ENCODE peak calls at places on chromosomes 16 and 17, in nine cellular contexts. I is SJSA1; P is ascending aorta; U is fibroblast of lung; K is hepatocyte; V is tibial artery; A is IMR-90; D is CD8-positive, alpha-beta memory T cell; H is neural progenitor cell. F is an unnamed sample.
A peak's percentile ranks its signal among the peaks of the same experiment; 100 is the strongest.

GRCh38 chr17:57442401-57442823 is 186.1 kb downstream of the MSI2 start:
- DNase-seq in I (no peak), P (no peak), U (peak; percentile 78), K (no peak), V (no peak), A (peak; percentile 91), D (no peak), H (no peak), F (no peak)

GRCh38 chr16:22189473-22190168 is 16.5 kb upstream of the EEF2K start:
- DNase-seq in I (no peak), P (peak; percentile 34), U (peak; percentile 21), K (peak; percentile 30), V (peak; percentile 72), A (peak; percentile 16), D (peak; percentile 95), H (no peak), F (no peak)

GRCh38 chr16:89383095-89384003 is 107.0 kb downstream of the ANKRD11 start:
- DNase-seq in I (no peak), P (no peak), U (peak; percentile 45), K (peak; percentile 79), V (no peak), A (peak; percentile 47), D (no peak), H (peak; percentile 48), F (peak; percentile 76)

GRCh38 chr16:68486671-68487495 is 38.6 kb upstream of the SMPD3 start:
- DNase-seq in I (no peak), P (no peak), U (no peak), K (peak; percentile 45), V (no peak), A (no peak), D (no peak), H (peak; percentile 28), F (no peak)

GRCh38 chr16:85557083-85557975 is 55.8 kb upstream of the GSE1 start:
- DNase-seq in I (no peak), P (no peak), U (no peak), K (peak; percentile 65), V (no peak), A (no peak), D (peak; percentile 60), H (peak; percentile 40), F (peak; percentile 79)

GRCh38 chr17:4900231-4901107 is 1.1 kb downstream of the C17orf107 start:
- DNase-seq in I (no peak), P (no peak), U (peak; percentile 21), K (no peak), V (no peak), A (no peak), D (peak; percentile 83), H (peak; percentile 70), F (no peak)

GRCh38 chr17:48841395-48841831 is 10.6 kb downstream of the CALCOCO2 start:
- DNase-seq in I (no peak), P (no peak), U (peak; percentile 59), K (no peak), V (no peak), A (peak; percentile 76), D (peak; percentile 58), H (no peak), F (peak; percentile 54)

GRCh38 chr17:18866866-18867813 is 9.2 kb downstream of the PRPSAP2 start:
- DNase-seq in I (peak; percentile 6), P (no peak), U (no peak), K (no peak), V (no peak), A (no peak), D (no peak), H (no peak), F (no peak)

GRCh38 chr17:75821552-75821951 is 22.7 kb downstream of the UNC13D start:
- DNase-seq in I (no peak), P (no peak), U (no peak), K (no peak), V (no peak), A (no peak), D (no peak), H (no peak), F (no peak)

GRCh38 chr16:56198755-56199114 is 7.4 kb downstream of the GNAO1 start:
- DNase-seq in I (no peak), P (no peak), U (no peak), K (no peak), V (no peak), A (no peak), D (no peak), H (no peak), F (no peak)

GRCh38 chr16:11793840-11794239 is 3.2 kb downstream of the ZC3H7A start:
- DNase-seq in I (no peak), P (no peak), U (no peak), K (peak; percentile 51), V (no peak), A (no peak), D (no peak), H (no peak), F (no peak)
- H3K4me1 ChIP-seq in I (peaks cover 62% of the 10 kb centered on the region), P (peaks cover 9% of the 10 kb centered on the region), U (no peaks in the 10 kb centered on the region), K (peaks cover 61% of the 10 kb centered on the region), V (peaks cover 36% of the 10 kb centered on the region), A (peaks cover 21% of the 10 kb centered on the region), D (peaks cover 71% of the 10 kb centered on the region), H (peaks cover 20% of the 10 kb centered on the region), F (peaks cover 4% of the 10 kb centered on the region)

DNA sequence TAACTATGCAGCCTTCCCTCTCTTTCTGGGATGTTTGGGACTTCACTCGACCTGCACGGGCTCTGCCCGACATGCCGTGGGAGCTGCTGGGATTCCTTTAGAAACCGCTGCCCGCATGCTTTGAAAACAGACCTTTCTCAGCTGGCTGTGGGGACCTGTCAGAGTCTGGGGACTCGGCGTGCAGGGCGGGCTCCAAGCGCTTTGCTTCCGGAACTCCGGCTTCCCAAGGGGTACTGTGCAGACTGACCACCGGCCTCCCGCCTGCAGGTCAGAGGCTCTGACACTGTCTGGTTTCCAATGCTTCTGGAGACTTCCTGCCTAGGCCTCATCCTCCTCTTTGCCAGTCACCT is 11.8 kb downstream of the PRSS27 start:
- DNase-seq in I (no peak), P (no peak), U (no peak), K (no peak), V (no peak), A (no peak), D (no peak), H (no peak), F (no peak)
- H3K27ac ChIP-seq in I (no peak overlapping the region), P (no peak overlapping the region), U (no peak overlapping the region), K (no peak overlapping the region), V (no peak overlapping the region), A (no peak overlapping the region), D (no peak overlapping the region), H (no peak overlapping the region), F (no peak overlapping the region)

GRCh38 chr16:4323845-4324478 is 8.1 kb downstream of the GLIS2 start:
- DNase-seq in I (no peak), P (no peak), U (peak; percentile 42), K (peak; percentile 89), V (peak; percentile 68), A (peak; percentile 42), D (no peak), H (peak; percentile 74), F (peak; percentile 50)
- H3K4me1 ChIP-seq in I (peaks cover 18% of the 10 kb centered on the region), P (peaks cover 66% of the 10 kb centered on the region), U (peaks cover 41% of the 10 kb centered on the region), K (peaks cover 71% of the 10 kb centered on the region), V (peaks cover 96% of the 10 kb centered on the region), A (peaks cover 26% of the 10 kb centered on the region), D (peaks cover 14% of the 10 kb centered on the region), H (peaks cover 15% of the 10 kb centered on the region), F (peaks cover 46% of the 10 kb centered on the region)

GRCh38 chr16:50610331-50611262 is 62.4 kb downstream of the NKD1 start:
- DNase-seq in I (no peak), P (no peak), U (no peak), K (peak; percentile 51), V (no peak), A (no peak), D (no peak), H (peak; percentile 93), F (no peak)
- H3K27ac ChIP-seq in I (no peak overlapping the region), P (no peak overlapping the region), U (no peak overlapping the region), K (peak overlapping the region; percentile 25), V (peak overlapping the region; percentile 82), A (no peak overlapping the region), D (no peak overlapping the region), H (no peak overlapping the region), F (no peak overlapping the region)

GRCh38 chr16:87957296-87958069 is 6.2 kb downstream of the BANP start:
- DNase-seq in I (no peak), P (no peak), U (no peak), K (no peak), V (no peak), A (no peak), D (no peak), H (no peak), F (no peak)

GRCh38 chr16:87956169-87956770 is 5.0 kb downstream of the BANP start:
- DNase-seq in I (no peak), P (no peak), U (peak; percentile 71), K (peak; percentile 67), V (peak; percentile 48), A (peak; percentile 83), D (peak; percentile 79), H (peak; percentile 65), F (peak; percentile 84)

GRCh38 chr16:87955302-87956168 is 4.3 kb downstream of the BANP start:
- DNase-seq in I (no peak), P (no peak), U (peak; percentile 72), K (no peak), V (no peak), A (peak; percentile 63), D (no peak), H (no peak), F (no peak)

GRCh38 chr16:87958632-87959031 is 7.4 kb downstream of the BANP start:
- DNase-seq in I (no peak), P (no peak), U (no peak), K (no peak), V (no peak), A (no peak), D (no peak), H (no peak), F (no peak)

DNA sequence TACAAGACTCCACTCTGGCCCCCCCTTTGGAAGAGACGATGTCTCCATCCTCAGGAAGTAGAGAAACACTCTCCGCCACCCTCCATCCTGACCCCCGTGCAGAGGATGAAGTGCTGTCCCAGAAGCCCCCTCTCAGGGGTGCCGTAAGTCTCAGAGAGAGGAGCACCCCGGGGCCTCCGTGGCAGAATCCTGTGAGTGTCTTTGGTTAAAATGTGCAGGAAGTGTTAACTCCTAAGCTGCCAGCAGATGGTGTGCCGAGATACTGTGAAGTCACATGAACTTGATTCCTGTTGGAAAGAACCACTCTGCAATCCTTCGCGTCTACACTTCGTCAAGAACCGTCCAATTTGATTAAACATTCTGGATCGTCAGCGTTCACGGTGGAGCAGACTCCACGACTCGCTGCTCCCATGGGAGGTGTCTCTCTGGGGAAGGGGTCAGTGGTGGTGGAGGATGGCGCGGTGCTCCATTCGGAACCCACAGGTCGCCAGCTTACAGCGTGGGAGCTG is 5.6 kb downstream of the BANP start:
- DNase-seq in I (no peak), P (no peak), U (peak; percentile 66), K (peak; percentile 42), V (no peak), A (peak; percentile 85), D (no peak), H (no peak), F (no peak)
- H3K4me1 ChIP-seq in I (peaks cover 15% of the 10 kb centered on the region), P (no peaks in the 10 kb centered on the region), U (peaks cover 13% of the 10 kb centered on the region), K (peaks cover 30% of the 10 kb centered on the region), V (peaks cover 19% of the 10 kb centered on the region), A (peaks cover 24% of the 10 kb centered on the region), D (peaks cover 71% of the 10 kb centered on the region), H (peaks cover 22% of the 10 kb centered on the region), F (no peaks in the 10 kb centered on the region)

GRCh38 chr16:29844575-29845331 is 18.3 kb downstream of the CDIPT start:
- DNase-seq in I (no peak), P (no peak), U (no peak), K (peak; percentile 3), V (no peak), A (no peak), D (no peak), H (no peak), F (no peak)
- H3K27ac ChIP-seq in I (no peak overlapping the region), P (no peak overlapping the region), U (no peak overlapping the region), K (no peak overlapping the region), V (no peak overlapping the region), A (no peak overlapping the region), D (no peak overlapping the region), H (no peak overlapping the region), F (no peak overlapping the region)